ENCODE peak calls at places on chromosomes 4 and X, in seven cellular contexts. S is choroid plexus epithelial cell, F is AG04450, O is SK-N-SH, L is WERI-Rb-1, W is psoas muscle, Y is foreskin fibroblast. H is an unnamed sample.

GRCh38 chr4:138401330-138401729 is 159.2 kb upstream of the SLC7A11 start:
- DNase-seq in S (peak), F (no peak), O (no peak), L (no peak), W (peak), Y (no peak), H (peak)

GRCh38 chr4:157013656-157014055 is 42.1 kb upstream of the PDGFC start:
- DNase-seq in S (peak), F (no peak), O (no peak), L (no peak), W (no peak), Y (peak), H (no peak)

GRCh38 chrX:17405225-17405969 is 30.4 kb downstream of the NHS start:
- DNase-seq in S (no peak), F (no peak), O (no peak), L (no peak), W (no peak), Y (peak), H (no peak)

GRCh38 chrX:39827959-39828358 is 269.8 kb downstream of the BCOR start:
- DNase-seq in S (no peak), F (no peak), O (no peak), L (no peak), W (no peak), Y (no peak), H (no peak)

GRCh38 chr4:160180206-160180605 is 1077.3 kb downstream of the RAPGEF2 start:
- DNase-seq in S (peak), F (no peak), O (no peak), L (no peak), W (no peak), Y (peak), H (no peak)

GRCh38 chr4:151673913-151674520 is 86.8 kb downstream of the GATB start:
- DNase-seq in S (no peak), F (no peak), O (peak), L (no peak), W (no peak), Y (no peak), H (no peak)

GRCh38 chr4:159312236-159312635 is 209.4 kb downstream of the RAPGEF2 start:
- DNase-seq in S (no peak), F (no peak), O (no peak), L (no peak), W (no peak), Y (no peak), H (no peak)

GRCh38 chrX:43469391-43470054 is 186.6 kb upstream of the MAOA start:
- DNase-seq in S (no peak), F (no peak), O (no peak), L (no peak), W (no peak), Y (no peak), H (no peak)

GRCh38 chrX:68830486-68831404 is 1.9 kb downstream of the EFNB1 start:
- DNase-seq in S (no peak), F (no peak), O (peak), L (no peak), W (no peak), Y (no peak), H (no peak)

GRCh38 chr4:145720656-145721055 is 40.7 kb downstream of the C4orf51 start:
- DNase-seq in S (no peak), F (no peak), O (no peak), L (no peak), W (no peak), Y (no peak), H (no peak)

GRCh38 chrX:76253432-76253831 is 80.6 kb downstream of the PBDC1 start:
- DNase-seq in S (peak), F (peak), O (peak), L (peak), W (no peak), Y (peak), H (peak)

DNA sequence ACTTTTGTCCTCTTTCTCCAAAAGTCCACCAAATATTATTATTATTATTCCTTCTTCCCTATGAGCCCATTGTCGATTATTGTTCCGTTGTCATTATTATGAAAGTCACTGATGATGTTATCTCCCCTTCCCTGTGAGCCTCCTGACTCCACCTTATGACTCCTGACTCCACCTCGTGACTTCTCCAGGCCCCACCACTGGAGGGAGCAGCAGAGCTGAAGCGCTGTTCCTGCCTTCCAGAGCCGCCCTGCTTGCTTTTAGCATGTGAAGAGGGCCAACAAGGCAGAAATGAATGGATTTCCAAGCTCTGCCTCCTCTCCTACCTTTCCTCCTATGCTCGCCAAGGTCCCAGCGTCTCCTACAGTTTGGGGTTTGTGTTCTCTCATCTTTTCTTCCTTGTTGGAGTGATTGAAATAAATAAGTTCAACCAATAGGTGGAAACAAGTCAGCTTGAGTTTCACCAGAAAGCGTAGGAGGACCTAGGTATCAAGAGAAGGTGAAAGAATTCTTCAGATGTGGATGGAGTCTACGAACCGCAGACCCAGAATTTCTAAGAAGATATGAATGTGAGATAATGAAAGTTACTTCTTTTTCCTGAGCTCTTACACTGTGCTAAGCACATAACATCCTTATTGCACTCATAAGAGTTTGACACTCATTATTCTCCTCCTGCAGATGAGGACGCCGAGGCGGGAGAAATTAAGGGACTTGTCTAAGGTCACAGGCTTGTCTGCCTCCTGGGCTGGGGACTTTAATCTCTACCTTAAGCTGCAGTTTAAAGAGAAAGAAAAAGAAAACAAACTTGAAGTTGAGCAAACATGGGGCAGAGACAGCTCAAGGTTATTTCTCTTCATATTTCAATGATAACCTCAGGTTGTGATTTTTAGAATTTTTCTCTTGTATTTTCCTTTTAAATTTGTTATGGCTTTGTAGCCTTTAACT is 26.1 kb downstream of the IGSF1 start:
- DNase-seq in S (no peak), F (no peak), O (no peak), L (peak), W (no peak), Y (no peak), H (no peak)
- TF ChIP-seq CTCF in S (no peak), F (no peak), O (peak), L (peak), W (peak), Y (no peak), H (no peak)

GRCh38 chr4:4499438-4500123 is 42.3 kb downstream of the STX18 start:
- DNase-seq in S (no peak), F (no peak), O (no peak), L (no peak), W (no peak), Y (no peak), H (no peak)

GRCh38 chr4:4504783-4505182 is 37.1 kb downstream of the STX18 start:
- DNase-seq in S (no peak), F (no peak), O (no peak), L (no peak), W (no peak), Y (no peak), H (no peak)

GRCh38 chr4:4506961-4507360 is 34.9 kb downstream of the STX18 start:
- DNase-seq in S (peak), F (no peak), O (no peak), L (no peak), W (no peak), Y (no peak), H (no peak)

GRCh38 chr4:4501678-4502077 is 40.2 kb downstream of the STX18 start:
- DNase-seq in S (no peak), F (no peak), O (peak), L (no peak), W (no peak), Y (no peak), H (no peak)

DNA sequence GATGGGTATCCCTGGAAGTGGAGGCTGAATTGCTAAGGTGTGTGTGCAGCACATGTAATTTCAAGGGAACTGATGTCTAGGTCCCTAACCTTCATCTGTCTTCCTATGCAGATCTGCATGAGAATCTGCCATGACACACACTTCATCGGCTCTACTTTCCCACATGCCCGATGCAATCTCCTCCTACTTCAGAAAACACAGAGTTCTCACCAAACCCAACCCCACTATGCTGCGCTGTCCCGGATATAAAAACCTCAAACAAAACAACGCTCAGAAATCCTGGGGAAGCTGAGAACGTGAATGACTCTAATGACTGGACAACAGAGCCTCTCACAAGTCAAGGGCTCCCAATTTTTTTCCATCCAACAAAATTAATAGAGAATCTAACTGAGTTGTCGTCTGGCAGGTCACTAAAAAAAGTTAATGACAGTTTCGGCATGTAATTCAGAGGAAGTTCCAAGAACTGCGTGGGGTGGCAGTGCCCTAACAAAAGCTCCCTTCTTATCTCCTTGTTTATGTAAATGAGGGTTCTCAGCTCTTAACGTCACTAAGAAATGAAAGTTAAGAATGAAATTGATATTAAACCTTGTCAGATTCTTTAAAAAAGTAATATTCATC is 39.0 kb downstream of the STX18 start:
- DNase-seq in S (peak), F (no peak), O (no peak), L (no peak), W (no peak), Y (no peak), H (no peak)
- H3K4me3 ChIP-seq in S (peak), F (peak), O (no peak), L (no peak), W (no peak), Y (no peak), H (no peak)

DNA sequence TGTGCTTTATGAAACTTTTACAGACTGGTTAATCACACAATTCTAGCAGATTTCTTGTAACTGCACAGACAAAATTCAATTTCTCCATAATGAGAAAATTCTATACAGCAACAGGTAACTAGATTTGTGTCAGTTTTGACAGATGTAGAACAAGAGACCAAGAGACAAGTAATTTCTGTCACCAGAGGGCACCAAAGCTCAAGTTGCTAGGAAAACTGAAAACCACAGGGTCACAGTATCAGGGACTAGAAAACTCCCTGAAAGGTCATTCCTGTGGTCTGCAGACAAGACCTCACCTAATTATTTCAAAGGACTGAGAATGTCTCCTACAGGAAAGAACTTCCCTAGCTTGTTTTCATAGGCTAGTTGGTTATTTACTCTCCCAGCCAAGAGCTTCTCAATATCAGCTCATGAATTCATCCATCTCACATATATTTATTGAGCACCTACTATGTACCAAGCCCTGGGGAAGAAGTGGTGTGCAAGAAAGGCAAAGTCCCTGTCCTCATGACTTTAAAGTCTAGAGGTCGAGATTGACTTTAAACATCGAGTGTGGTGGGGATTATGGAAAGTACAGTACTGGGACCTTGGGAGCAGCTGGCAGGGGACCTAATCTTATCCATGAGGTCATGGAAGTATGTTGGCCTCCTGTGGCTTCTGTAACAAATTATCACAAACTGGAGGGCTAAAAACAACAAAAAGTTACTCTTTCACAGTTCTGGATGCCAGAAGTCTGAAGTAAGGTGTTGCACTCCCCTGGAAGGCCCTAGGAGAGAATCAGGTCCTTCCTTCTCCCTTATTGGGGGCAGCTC is 47.8 kb upstream of the SETD7 start:
- DNase-seq in S (peak), F (no peak), O (peak), L (peak), W (no peak), Y (peak), H (peak)
- TF ChIP-seq CTCF in S (peak), F (peak), O (peak), L (peak), W (peak), Y (peak), H (peak)

GRCh38 chr4:125316391-125316780 is 1.6 kb downstream of the FAT4 start:
- DNase-seq in S (peak), F (no peak), O (peak), L (peak), W (peak), Y (no peak), H (no peak)
- H3K4me3 ChIP-seq in S (peak), F (peak), O (peak), L (peak), W (peak), Y (peak), H (peak)

DNA sequence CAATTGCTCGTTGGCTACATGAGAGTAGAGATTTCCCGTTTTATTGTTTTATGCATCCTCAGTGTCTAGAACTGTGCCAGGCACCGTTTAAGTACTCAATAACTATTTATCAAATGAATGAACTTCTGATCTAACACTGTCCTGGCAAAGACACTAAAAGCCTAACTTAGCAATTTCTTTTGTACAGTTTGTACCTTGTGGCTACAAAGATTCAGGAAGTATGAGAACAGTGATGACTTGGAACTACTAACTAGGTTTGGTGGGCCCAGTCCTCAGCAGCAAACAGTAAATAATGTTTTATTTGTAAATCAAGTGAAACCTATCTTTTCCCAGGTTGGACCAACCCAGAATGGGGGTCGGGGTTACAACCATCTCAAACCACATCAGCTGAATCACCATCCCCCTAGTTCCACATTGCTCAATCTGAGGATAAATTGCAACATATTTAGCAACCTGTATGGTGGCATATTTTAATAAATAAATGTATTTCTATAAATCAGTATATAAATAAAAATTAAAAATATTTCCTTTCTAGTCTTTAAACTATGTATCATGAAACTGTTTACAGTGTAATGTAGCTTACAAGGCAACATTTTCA is 12.3 kb upstream of the SCRG1 start:
- DNase-seq in S (peak), F (no peak), O (no peak), L (no peak), W (no peak), Y (peak), H (no peak)
- TF ChIP-seq CTCF in S (no peak), F (no peak), O (no peak), L (no peak), W (no peak), Y (no peak), H (no peak)